ENCODE peak calls at places on chromosomes 4 and X, in five cellular contexts. Y, F, V, H and O are unnamed samples.

GRCh38 chr4:88523325-88524129 is at the start of gene PYURF:
- DNase-seq in Y (peak), F (peak), V (peak), H (peak), O (peak)

GRCh38 chr4:158282252-158282651 is 72.0 kb downstream of the TMEM144 start:
- DNase-seq in Y (no peak), F (no peak), V (no peak), H (no peak), O (no peak)

GRCh38 chr4:4841156-4841555 is 18.3 kb upstream of the MSX1 start:
- DNase-seq in Y (no peak), F (no peak), V (no peak), H (no peak), O (no peak)

GRCh38 chrX:72376124-72376523 is 70.4 kb upstream of the CITED1 start:
- DNase-seq in Y (no peak), F (no peak), V (no peak), H (no peak), O (no peak)

GRCh38 chrX:100999451-100999850 is 29.9 kb downstream of the ARL13A start:
- DNase-seq in Y (no peak), F (no peak), V (no peak), H (no peak), O (no peak)

GRCh38 chr4:86448891-86449290 is 89.0 kb upstream of the MAPK10 start:
- DNase-seq in Y (no peak), F (peak), V (no peak), H (no peak), O (no peak)

GRCh38 chr4:110629214-110629754 is 6.4 kb upstream of the PITX2 start:
- DNase-seq in Y (no peak), F (no peak), V (peak), H (no peak), O (no peak)

GRCh38 chr4:15653864-15654391 is 1.2 kb downstream of the FBXL5 start:
- DNase-seq in Y (no peak), F (peak), V (no peak), H (no peak), O (peak)

GRCh38 chr4:128565565-128566186 is 243.8 kb upstream of the JADE1 start:
- DNase-seq in Y (no peak), F (peak), V (peak), H (no peak), O (peak)

GRCh38 chrX:149022485-149022884 is 482.6 kb downstream of the IDS start:
- DNase-seq in Y (no peak), F (no peak), V (no peak), H (no peak), O (no peak)

GRCh38 chrX:71579136-71579989 is 1.1 kb downstream of the GCNA start:
- DNase-seq in Y (no peak), F (no peak), V (no peak), H (no peak), O (no peak)